ENCODE peak calls at places on chromosomes 1 and 21, in five cellular contexts. One of them, this sample, is unnamed.
A peak's percentile ranks its signal among the peaks of the same experiment; 100 is the strongest.

GRCh38 chr1:82807563-82807962 is 1006.8 kb downstream of the ADGRL2 start:
- DNase-seq in testis: no peak
- DNase-seq in SK-N-SH: no peak
- DNase-seq in AG10803: no peak
- DNase-seq in brain microvascular endothelial cell: no peak
- DNase-seq in this sample: no peak

GRCh38 chr1:232250838-232251237 is 379.1 kb downstream of the SIPA1L2 start:
- DNase-seq in testis: no peak
- DNase-seq in brain microvascular endothelial cell: no peak
- DNase-seq in SK-N-SH: no peak
- DNase-seq in AG10803: no peak
- DNase-seq in this sample: no peak

GRCh38 chr1:84339503-84339902 is 38.0 kb downstream of the SAMD13 start:
- DNase-seq in brain microvascular endothelial cell: peak; percentile 29
- DNase-seq in AG10803: peak; percentile 11
- DNase-seq in SK-N-SH: no peak
- DNase-seq in testis: no peak
- DNase-seq in this sample: no peak

GRCh38 chr1:236143104-236143948 is 987 bp downstream of the GPR137B start:
- DNase-seq in AG10803: peak; percentile 75
- DNase-seq in testis: no peak
- DNase-seq in SK-N-SH: peak; percentile 70
- DNase-seq in brain microvascular endothelial cell: peak; percentile 62
- DNase-seq in this sample: no peak

GRCh38 chr1:29282924-29283803 is 46.8 kb downstream of the PTPRU start:
- DNase-seq in SK-N-SH: peak; percentile 73
- DNase-seq in brain microvascular endothelial cell: peak; percentile 49
- DNase-seq in testis: peak; percentile 50
- DNase-seq in AG10803: peak; percentile 40
- DNase-seq in this sample: no peak

GRCh38 chr1:38989979-38990378 is 1.1 kb upstream of the AKIRIN1 start:
- DNase-seq in testis: no peak
- DNase-seq in SK-N-SH: no peak
- DNase-seq in brain microvascular endothelial cell: no peak
- DNase-seq in AG10803: no peak
- DNase-seq in this sample: no peak

GRCh38 chr1:155307247-155307740 is 1.4 kb upstream of the FDPS start:
- DNase-seq in AG10803: peak; percentile 52
- DNase-seq in brain microvascular endothelial cell: peak; percentile 28
- DNase-seq in testis: no peak
- DNase-seq in SK-N-SH: no peak
- DNase-seq in this sample: no peak

GRCh38 chr1:9249534-9250335 is 15.2 kb downstream of the H6PD start:
- DNase-seq in testis: peak; percentile 73
- DNase-seq in SK-N-SH: peak; percentile 76
- DNase-seq in AG10803: peak; percentile 26
- DNase-seq in brain microvascular endothelial cell: peak; percentile 42
- DNase-seq in this sample: no peak

GRCh38 chr1:185843297-185843869 is 109.2 kb downstream of the HMCN1 start:
- DNase-seq in SK-N-SH: no peak
- DNase-seq in brain microvascular endothelial cell: no peak
- DNase-seq in AG10803: peak; percentile 41
- DNase-seq in testis: no peak
- DNase-seq in this sample: no peak

GRCh38 chr1:54227091-54227602 is 27.2 kb downstream of the MRPL37 start:
- DNase-seq in testis: peak; percentile 56
- DNase-seq in AG10803: peak; percentile 60
- DNase-seq in brain microvascular endothelial cell: no peak
- DNase-seq in SK-N-SH: peak; percentile 76
- DNase-seq in this sample: no peak

GRCh38 chr1:243734311-243734700 is 115.7 kb downstream of the AKT3 start:
- DNase-seq in AG10803: peak; percentile 32
- DNase-seq in SK-N-SH: no peak
- DNase-seq in brain microvascular endothelial cell: no peak
- DNase-seq in testis: no peak
- DNase-seq in this sample: no peak

GRCh38 chr1:209387271-209387968 is 196.1 kb upstream of the CAMK1G start:
- DNase-seq in AG10803: no peak
- DNase-seq in SK-N-SH: no peak
- DNase-seq in testis: no peak
- DNase-seq in brain microvascular endothelial cell: no peak
- DNase-seq in this sample: no peak

GRCh38 chr1:24390924-24391782 is 22.4 kb downstream of the STPG1 start:
- DNase-seq in AG10803: peak; percentile 86
- DNase-seq in SK-N-SH: peak; percentile 78
- DNase-seq in brain microvascular endothelial cell: peak; percentile 75
- DNase-seq in testis: peak; percentile 86
- DNase-seq in this sample: peak; percentile 80

GRCh38 chr1:108817016-108817415 is 39.9 kb downstream of the AKNAD1 start:
- DNase-seq in testis: peak; percentile 35
- DNase-seq in SK-N-SH: no peak
- DNase-seq in brain microvascular endothelial cell: peak; percentile 7
- DNase-seq in AG10803: peak; percentile 91
- DNase-seq in this sample: peak; percentile 88

GRCh38 chr1:187870567-187870966 is 1041.8 kb downstream of the PLA2G4A start:
- DNase-seq in testis: no peak
- DNase-seq in brain microvascular endothelial cell: no peak
- DNase-seq in AG10803: no peak
- DNase-seq in SK-N-SH: no peak
- DNase-seq in this sample: no peak

GRCh38 chr1:31753623-31754349 is 10.4 kb downstream of the ADGRB2 start:
- DNase-seq in AG10803: peak; percentile 35
- DNase-seq in SK-N-SH: peak; percentile 66
- DNase-seq in testis: peak; percentile 78
- DNase-seq in brain microvascular endothelial cell: no peak
- DNase-seq in this sample: no peak

GRCh38 chr1:31715097-31715872 is 11.5 kb upstream of the COL16A1 start:
- DNase-seq in SK-N-SH: peak; percentile 95
- DNase-seq in testis: peak; percentile 96
- DNase-seq in brain microvascular endothelial cell: peak; percentile 84
- DNase-seq in AG10803: peak; percentile 90
- DNase-seq in this sample: peak; percentile 62

GRCh38 chr1:20693623-20694022 is 24.2 kb downstream of the KIF17 start:
- DNase-seq in SK-N-SH: no peak
- DNase-seq in testis: no peak
- DNase-seq in AG10803: no peak
- DNase-seq in brain microvascular endothelial cell: no peak
- DNase-seq in this sample: no peak

GRCh38 chr1:101079341-101079740 is 53.8 kb upstream of the DPH5 start:
- DNase-seq in brain microvascular endothelial cell: no peak
- DNase-seq in AG10803: no peak
- DNase-seq in testis: no peak
- DNase-seq in SK-N-SH: no peak
- DNase-seq in this sample: no peak

GRCh38 chr1:21672478-21673276 is 3.5 kb upstream of the RAP1GAP start:
- DNase-seq in AG10803: peak; percentile 69
- DNase-seq in testis: peak; percentile 13
- DNase-seq in brain microvascular endothelial cell: no peak
- DNase-seq in SK-N-SH: no peak
- DNase-seq in this sample: no peak

GRCh38 chr21:43829161-43829560 is 35.9 kb upstream of the AGPAT3 start:
- DNase-seq in SK-N-SH: peak; percentile 25
- DNase-seq in brain microvascular endothelial cell: no peak
- DNase-seq in AG10803: no peak
- DNase-seq in testis: no peak
- DNase-seq in this sample: no peak

GRCh38 chr1:234125283-234125682 is 220.8 kb downstream of the SLC35F3 start:
- DNase-seq in brain microvascular endothelial cell: no peak
- DNase-seq in SK-N-SH: peak; percentile 24
- DNase-seq in testis: peak; percentile 43
- DNase-seq in AG10803: peak; percentile 21
- DNase-seq in this sample: no peak

GRCh38 chr1:165697491-165697880 is 876 bp downstream of the ALDH9A1 start:
- DNase-seq in SK-N-SH: peak; percentile 12
- DNase-seq in AG10803: peak; percentile 24
- DNase-seq in testis: no peak
- DNase-seq in brain microvascular endothelial cell: no peak
- DNase-seq in this sample: no peak

GRCh38 chr1:15797614-15798390 is 9.6 kb downstream of the UQCRHL start:
- DNase-seq in brain microvascular endothelial cell: no peak
- DNase-seq in testis: no peak
- DNase-seq in SK-N-SH: no peak
- DNase-seq in AG10803: peak; percentile 53
- DNase-seq in this sample: no peak

GRCh38 chr1:31782766-31783410 is 18.7 kb upstream of the ADGRB2 start:
- DNase-seq in testis: no peak
- DNase-seq in SK-N-SH: no peak
- DNase-seq in brain microvascular endothelial cell: no peak
- DNase-seq in AG10803: no peak
- DNase-seq in this sample: no peak

GRCh38 chr21:39048064-39048463 is 135.2 kb downstream of the PSMG1 start:
- DNase-seq in SK-N-SH: peak; percentile 43
- DNase-seq in AG10803: no peak
- DNase-seq in testis: no peak
- DNase-seq in brain microvascular endothelial cell: peak; percentile 48
- DNase-seq in this sample: peak; percentile 38

GRCh38 chr21:41258617-41259016 is 58.0 kb upstream of the FAM3B start:
- DNase-seq in AG10803: no peak
- DNase-seq in brain microvascular endothelial cell: no peak
- DNase-seq in SK-N-SH: no peak
- DNase-seq in testis: no peak
- DNase-seq in this sample: no peak

GRCh38 chr1:222163895-222164294 is 384.0 kb downstream of the HHIPL2 start:
- DNase-seq in SK-N-SH: no peak
- DNase-seq in testis: no peak
- DNase-seq in brain microvascular endothelial cell: no peak
- DNase-seq in AG10803: no peak
- DNase-seq in this sample: no peak

GRCh38 chr1:222168621-222169020 is 379.3 kb downstream of the HHIPL2 start:
- DNase-seq in testis: no peak
- DNase-seq in brain microvascular endothelial cell: no peak
- DNase-seq in SK-N-SH: no peak
- DNase-seq in AG10803: no peak
- DNase-seq in this sample: no peak

GRCh38 chr1:222165625-222166024 is 382.3 kb downstream of the HHIPL2 start:
- DNase-seq in SK-N-SH: no peak
- DNase-seq in brain microvascular endothelial cell: no peak
- DNase-seq in testis: peak; percentile 14
- DNase-seq in AG10803: no peak
- DNase-seq in this sample: no peak

GRCh38 chr1:222167896-222168295 is 380.0 kb downstream of the HHIPL2 start:
- DNase-seq in SK-N-SH: no peak
- DNase-seq in testis: no peak
- DNase-seq in brain microvascular endothelial cell: no peak
- DNase-seq in AG10803: no peak
- DNase-seq in this sample: no peak

DNA sequence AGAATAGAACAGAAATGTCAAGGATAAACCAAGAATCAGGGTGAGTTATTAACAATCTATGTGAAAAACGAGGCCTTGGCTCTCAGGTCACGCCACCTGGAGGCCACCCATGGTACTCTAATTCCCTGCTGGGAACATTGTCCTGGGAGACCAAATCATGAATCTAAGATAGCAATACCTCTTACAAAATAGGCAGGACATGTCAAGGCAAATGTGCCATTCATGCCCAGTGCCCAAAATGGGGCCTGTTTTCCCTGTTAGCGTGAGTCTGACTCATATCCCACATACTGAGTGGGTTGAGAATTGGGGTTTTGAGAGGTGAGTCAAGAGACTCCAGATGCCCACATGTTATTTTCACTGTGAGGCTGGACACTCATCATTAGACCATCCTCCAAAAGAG is 380.8 kb downstream of the HHIPL2 start:
- DNase-seq in brain microvascular endothelial cell: peak; percentile 27
- DNase-seq in testis: peak; percentile 45
- DNase-seq in AG10803: peak; percentile 95
- DNase-seq in SK-N-SH: peak; percentile 41
- DNase-seq in this sample: peak; percentile 24
- TF ChIP-seq CTCF in brain microvascular endothelial cell: peak; percentile 82
- TF ChIP-seq CTCF in testis: peak; percentile 41
- TF ChIP-seq CTCF in AG10803: peak; percentile 73
- TF ChIP-seq CTCF in SK-N-SH: peak; percentile 71
- TF ChIP-seq CTCF in this sample: peak; percentile 63

GRCh38 chr1:46494910-46495309 is 5.3 kb downstream of the DMBX1 start:
- DNase-seq in testis: no peak
- DNase-seq in SK-N-SH: no peak
- DNase-seq in brain microvascular endothelial cell: no peak
- DNase-seq in AG10803: no peak
- DNase-seq in this sample: no peak

GRCh38 chr1:46492871-46493270 is 3.2 kb downstream of the DMBX1 start:
- DNase-seq in AG10803: no peak
- DNase-seq in brain microvascular endothelial cell: no peak
- DNase-seq in SK-N-SH: no peak
- DNase-seq in testis: no peak
- DNase-seq in this sample: no peak

GRCh38 chr1:46491500-46492268 is 2.0 kb downstream of the DMBX1 start:
- DNase-seq in brain microvascular endothelial cell: no peak
- DNase-seq in AG10803: no peak
- DNase-seq in testis: no peak
- DNase-seq in SK-N-SH: no peak
- DNase-seq in this sample: no peak

GRCh38 chr1:46492269-46492853 is 2.7 kb downstream of the DMBX1 start:
- DNase-seq in testis: no peak
- DNase-seq in AG10803: no peak
- DNase-seq in brain microvascular endothelial cell: no peak
- DNase-seq in SK-N-SH: no peak
- DNase-seq in this sample: no peak

GRCh38 chr1:46493316-46494032 is 3.8 kb downstream of the DMBX1 start:
- DNase-seq in testis: no peak
- DNase-seq in AG10803: no peak
- DNase-seq in brain microvascular endothelial cell: no peak
- DNase-seq in SK-N-SH: no peak
- DNase-seq in this sample: no peak
- H3K4me3 ChIP-seq in testis: no peak overlapping the region
- H3K4me3 ChIP-seq in AG10803: no peak overlapping the region
- H3K4me3 ChIP-seq in brain microvascular endothelial cell: no peak overlapping the region
- H3K4me3 ChIP-seq in SK-N-SH: no peak overlapping the region
- H3K4me3 ChIP-seq in this sample: no peak overlapping the region

GRCh38 chr21:24895885-24896734 is 711.2 kb downstream of the MRPL39 start:
- DNase-seq in AG10803: peak; percentile 26
- DNase-seq in brain microvascular endothelial cell: no peak
- DNase-seq in SK-N-SH: peak; percentile 1
- DNase-seq in testis: peak; percentile 56
- DNase-seq in this sample: peak; percentile 43
- TF ChIP-seq CTCF in AG10803: peak; percentile 56
- TF ChIP-seq CTCF in brain microvascular endothelial cell: peak; percentile 54
- TF ChIP-seq CTCF in SK-N-SH: peak; percentile 70
- TF ChIP-seq CTCF in testis: peak; percentile 44
- TF ChIP-seq CTCF in this sample: peak; percentile 62

GRCh38 chr1:56175211-56175610 is 404.2 kb downstream of the PLPP3 start:
- DNase-seq in SK-N-SH: no peak
- DNase-seq in AG10803: no peak
- DNase-seq in brain microvascular endothelial cell: no peak
- DNase-seq in testis: no peak
- DNase-seq in this sample: no peak

GRCh38 chr1:56185493-56185892 is 393.9 kb downstream of the PLPP3 start:
- DNase-seq in brain microvascular endothelial cell: no peak
- DNase-seq in SK-N-SH: peak; percentile 25
- DNase-seq in AG10803: no peak
- DNase-seq in testis: no peak
- DNase-seq in this sample: no peak

GRCh38 chr1:56183151-56183550 is 396.2 kb downstream of the PLPP3 start:
- DNase-seq in AG10803: no peak
- DNase-seq in testis: no peak
- DNase-seq in brain microvascular endothelial cell: no peak
- DNase-seq in SK-N-SH: no peak
- DNase-seq in this sample: no peak

GRCh38 chr1:56179571-56179970 is 399.8 kb downstream of the PLPP3 start:
- DNase-seq in SK-N-SH: no peak
- DNase-seq in brain microvascular endothelial cell: no peak
- DNase-seq in AG10803: no peak
- DNase-seq in testis: no peak
- DNase-seq in this sample: no peak

GRCh38 chr1:56180806-56181205 is 398.6 kb downstream of the PLPP3 start:
- DNase-seq in testis: no peak
- DNase-seq in AG10803: peak; percentile 26
- DNase-seq in SK-N-SH: no peak
- DNase-seq in brain microvascular endothelial cell: no peak
- DNase-seq in this sample: no peak
- H3K4me3 ChIP-seq in testis: no peak overlapping the region
- H3K4me3 ChIP-seq in AG10803: peak overlapping the region; percentile 16
- H3K4me3 ChIP-seq in SK-N-SH: no peak overlapping the region
- H3K4me3 ChIP-seq in brain microvascular endothelial cell: no peak overlapping the region
- H3K4me3 ChIP-seq in this sample: no peak overlapping the region